ENCODE peak calls at places on chromosomes 4 and X, in nine cellular contexts. N is caudate nucleus, U is NCI-H1417, D is NCI-H510A, Z is sigmoid colon, O is iris pigment epithelial cell, Q is activated T-cell treated with anti-CD3 and anti-CD28 coated beads for 48 hours, M is stomach, B is cardiac muscle cell. G is an unnamed sample.

GRCh38 chr4:84028340-84028739 is 470.8 kb downstream of the NKX6-1 start:
- DNase-seq in N (no peak), U (no peak), D (no peak), Z (no peak), O (no peak), Q (no peak), M (no peak), B (no peak), G (no peak)

GRCh38 chr4:139208404-139208945 is 31.5 kb upstream of the ELF2 start:
- DNase-seq in N (no peak), U (no peak), D (no peak), Z (peak; percentile 71), O (peak; percentile 87), Q (no peak), M (no peak), B (peak; percentile 86), G (peak; percentile 25)

GRCh38 chrX:32987139-32987538 is 224.2 kb downstream of the DMD start:
- DNase-seq in N (no peak), U (no peak), D (no peak), Z (no peak), O (no peak), Q (no peak), M (no peak), B (no peak), G (no peak)

GRCh38 chr4:5133933-5134594 is 82.8 kb downstream of the STK32B start:
- DNase-seq in N (no peak), U (no peak), D (no peak), Z (no peak), O (no peak), Q (no peak), M (no peak), B (no peak), G (no peak)

GRCh38 chr4:158906073-158906472 is 137.2 kb downstream of the FNIP2 start:
- DNase-seq in N (no peak), U (no peak), D (no peak), Z (no peak), O (no peak), Q (no peak), M (no peak), B (no peak), G (no peak)

GRCh38 chr4:186902361-186902760 is 178.7 kb upstream of the FAT1 start:
- DNase-seq in N (no peak), U (no peak), D (no peak), Z (no peak), O (no peak), Q (no peak), M (no peak), B (no peak), G (no peak)

GRCh38 chr4:1987721-1988326 is 20.9 kb downstream of the NELFA start:
- DNase-seq in N (no peak), U (no peak), D (no peak), Z (no peak), O (no peak), Q (no peak), M (no peak), B (no peak), G (no peak)

GRCh38 chrX:12947545-12948235 is 27.2 kb upstream of the TMSB4X start:
- DNase-seq in N (no peak), U (no peak), D (no peak), Z (no peak), O (no peak), Q (no peak), M (no peak), B (no peak), G (peak; percentile 4)

GRCh38 chr4:182370491-182370890 is 127.3 kb downstream of the TENM3 start:
- DNase-seq in N (no peak), U (no peak), D (no peak), Z (no peak), O (peak; percentile 40), Q (no peak), M (no peak), B (peak; percentile 57), G (no peak)

GRCh38 chr4:63211377-63211776 is 1197.9 kb downstream of the TECRL start:
- DNase-seq in N (no peak), U (no peak), D (no peak), Z (no peak), O (peak; percentile 8), Q (no peak), M (no peak), B (no peak), G (no peak)

GRCh38 chrX:48896611-48897011 is 957 bp downstream of the TIMM17B start:
- DNase-seq in N (no peak), U (no peak), D (peak; percentile 9), Z (no peak), O (peak; percentile 24), Q (no peak), M (no peak), B (peak; percentile 28), G (no peak)

GRCh38 chr4:79578613-79579012 is 170.6 kb upstream of the GK2 start:
- DNase-seq in N (no peak), U (no peak), D (no peak), Z (no peak), O (no peak), Q (no peak), M (no peak), B (no peak), G (no peak)

GRCh38 chr4:1512738-1513660 is 106.8 kb upstream of the NKX1-1 start:
- DNase-seq in N (no peak), U (peak; percentile 21), D (no peak), Z (no peak), O (peak; percentile 13), Q (peak; percentile 64), M (peak; percentile 62), B (peak; percentile 40), G (no peak)

GRCh38 chrX:103656623-103657022 is 27.8 kb downstream of the TCEAL1 start:
- DNase-seq in N (no peak), U (no peak), D (no peak), Z (no peak), O (peak; percentile 58), Q (no peak), M (no peak), B (no peak), G (no peak)

GRCh38 chr4:174880001-174880400 is 38.2 kb upstream of the ADAM29 start:
- DNase-seq in N (no peak), U (no peak), D (no peak), Z (no peak), O (no peak), Q (no peak), M (no peak), B (no peak), G (no peak)

GRCh38 chrX:47145408-47146120 is 543 bp downstream of the RBM10 start:
- DNase-seq in N (no peak), U (peak; percentile 31), D (no peak), Z (peak; percentile 64), O (no peak), Q (no peak), M (no peak), B (no peak), G (no peak)

GRCh38 chrX:53279296-53280237 is 1.8 kb downstream of the IQSEC2 start:
- DNase-seq in N (no peak), U (no peak), D (no peak), Z (peak; percentile 46), O (no peak), Q (no peak), M (no peak), B (no peak), G (no peak)

GRCh38 chr4:37685211-37685725 is 908 bp downstream of the RELL1 start:
- DNase-seq in N (no peak), U (peak; percentile 47), D (no peak), Z (peak; percentile 76), O (peak; percentile 53), Q (no peak), M (no peak), B (peak; percentile 62), G (no peak)

GRCh38 chr4:3636628-3637320 is 104.6 kb upstream of the LRPAP1 start:
- DNase-seq in N (no peak), U (no peak), D (no peak), Z (no peak), O (no peak), Q (no peak), M (no peak), B (no peak), G (no peak)

GRCh38 chr4:152535236-152535902 is 523 bp downstream of the FBXW7 start:
- DNase-seq in N (no peak), U (no peak), D (no peak), Z (peak; percentile 67), O (no peak), Q (peak; percentile 23), M (no peak), B (no peak), G (no peak)

GRCh38 chr4:145956288-145956890 is 17.8 kb upstream of the ZNF827 start:
- DNase-seq in N (no peak), U (peak; percentile 1), D (no peak), Z (no peak), O (peak; percentile 51), Q (peak; percentile 13), M (no peak), B (peak; percentile 60), G (peak; percentile 10)

GRCh38 chrX:11698747-11699146 is 33.0 kb upstream of the ARHGAP6 start:
- DNase-seq in N (no peak), U (no peak), D (no peak), Z (no peak), O (no peak), Q (no peak), M (no peak), B (peak; percentile 40), G (no peak)

GRCh38 chrX:136310411-136310810 is 9.6 kb downstream of the ADGRG4 start:
- DNase-seq in N (no peak), U (no peak), D (no peak), Z (no peak), O (peak; percentile 46), Q (no peak), M (no peak), B (peak; percentile 20), G (no peak)

GRCh38 chrX:3348191-3348590 is 1.7 kb upstream of the MXRA5 start:
- DNase-seq in N (no peak), U (no peak), D (no peak), Z (no peak), O (no peak), Q (no peak), M (no peak), B (no peak), G (no peak)

GRCh38 chr4:3304831-3305609 is 12.2 kb downstream of the RGS12 start:
- DNase-seq in N (no peak), U (peak; percentile 72), D (no peak), Z (peak; percentile 78), O (peak; percentile 22), Q (no peak), M (no peak), B (peak; percentile 59), G (no peak)

GRCh38 chr4:19375405-19375804 is 876.3 kb upstream of the SLIT2 start:
- DNase-seq in N (no peak), U (no peak), D (no peak), Z (no peak), O (peak; percentile 12), Q (no peak), M (no peak), B (no peak), G (no peak)

GRCh38 chrX:136059350-136059749 is 74.1 kb downstream of the SLC9A6 start:
- DNase-seq in N (no peak), U (no peak), D (no peak), Z (no peak), O (no peak), Q (no peak), M (no peak), B (no peak), G (no peak)

GRCh38 chr4:116055857-116056827 is 942.7 kb upstream of the NDST4 start:
- DNase-seq in N (no peak), U (no peak), D (no peak), Z (no peak), O (peak; percentile 1), Q (no peak), M (no peak), B (peak; percentile 8), G (peak; percentile 4)

GRCh38 chrX:38657562-38657961 is 96.2 kb downstream of the TSPAN7 start:
- DNase-seq in N (no peak), U (no peak), D (no peak), Z (no peak), O (no peak), Q (no peak), M (no peak), B (no peak), G (no peak)

GRCh38 chr4:152106113-152106763 is 345.4 kb upstream of the GATB start:
- DNase-seq in N (peak; percentile 7), U (no peak), D (no peak), Z (peak; percentile 81), O (peak; percentile 87), Q (no peak), M (peak; percentile 66), B (peak; percentile 95), G (no peak)

GRCh38 chrX:16869393-16870094 is 618 bp downstream of the RBBP7 start:
- DNase-seq in N (no peak), U (peak; percentile 54), D (peak; percentile 25), Z (peak; percentile 67), O (no peak), Q (peak; percentile 44), M (peak; percentile 30), B (peak; percentile 32), G (peak; percentile 2)

G was measured in SHP77.